ENCODE peak calls at places on chromosomes 13 and 19, in eight cellular contexts. P, K, N, C, L, A, Z and B are unnamed samples.
A peak's percentile ranks its signal among the peaks of the same experiment; 100 is the strongest.

GRCh38 chr19:13101590-13102415 is 855 bp downstream of the LYL1 start:
- DNase-seq in L (no peak), C (no peak), N (no peak), A (no peak), K (no peak), Z (no peak), P (no peak), B (no peak)

GRCh38 chr13:45859682-45860081 is 8.1 kb upstream of the SIAH3 start:
- DNase-seq in C (no peak), K (no peak), N (no peak), L (no peak), A (no peak), P (no peak), Z (no peak), B (no peak)

GRCh38 chr13:28423010-28423409 is 71.9 kb downstream of the FLT1 start:
- DNase-seq in Z (peak; percentile 12), C (no peak), K (no peak), A (peak; percentile 17), L (no peak), N (no peak), P (peak; percentile 84), B (no peak)

GRCh38 chr19:6632002-6632621 is 37.8 kb downstream of the TNFSF14 start:
- DNase-seq in N (no peak), P (peak; percentile 94), A (peak; percentile 62), K (peak; percentile 64), L (peak; percentile 80), Z (no peak), C (peak; percentile 84), B (no peak)

GRCh38 chr19:9531933-9532332 is 6.5 kb downstream of the ZNF426 start:
- DNase-seq in P (no peak), A (no peak), K (no peak), C (no peak), L (no peak), Z (no peak), N (no peak), B (no peak)

GRCh38 chr19:32238076-32238475 is 107.3 kb upstream of the ZNF507 start:
- DNase-seq in N (no peak), K (no peak), P (peak; percentile 12), Z (no peak), C (no peak), L (no peak), A (no peak), B (no peak)

GRCh38 chr13:92460479-92460878 is 766.1 kb upstream of the GPC6 start:
- DNase-seq in N (no peak), P (no peak), Z (no peak), K (no peak), L (no peak), C (peak; percentile 7), A (no peak), B (peak; percentile 4)

GRCh38 chr19:41408256-41408655 is 10.6 kb downstream of the BCKDHA start:
- DNase-seq in C (no peak), N (no peak), A (no peak), K (no peak), Z (no peak), L (no peak), P (peak; percentile 48), B (no peak)

GRCh38 chr13:74443623-74444022 is 309.4 kb upstream of the KLF12 start:
- DNase-seq in A (no peak), N (peak; percentile 37), Z (no peak), C (peak; percentile 87), K (peak; percentile 3), P (no peak), L (no peak), B (peak; percentile 68)

GRCh38 chr19:50358483-50359431 is 6.7 kb downstream of the NAPSA start:
- DNase-seq in N (no peak), Z (no peak), K (no peak), P (peak; percentile 91), C (peak; percentile 56), A (no peak), L (no peak), B (no peak)

GRCh38 chr13:62684359-62684758 is 1268.7 kb upstream of the PCDH20 start:
- DNase-seq in L (no peak), C (no peak), N (no peak), K (no peak), P (no peak), A (no peak), Z (no peak), B (no peak)

GRCh38 chr19:33603377-33603776 is 18.4 kb upstream of the CHST8 start:
- DNase-seq in N (no peak), A (no peak), P (no peak), L (no peak), Z (no peak), C (no peak), K (no peak), B (no peak)

GRCh38 chr13:111227405-111227804 is 93.0 kb upstream of the TEX29 start:
- DNase-seq in L (no peak), K (no peak), N (no peak), P (no peak), A (no peak), C (no peak), Z (no peak), B (no peak)

GRCh38 chr13:111225184-111225583 is 95.3 kb upstream of the TEX29 start:
- DNase-seq in C (no peak), A (no peak), K (no peak), N (no peak), P (no peak), Z (no peak), L (no peak), B (no peak)

GRCh38 chr13:111225810-111226546 is 94.5 kb upstream of the TEX29 start:
- DNase-seq in Z (no peak), K (no peak), N (no peak), A (no peak), C (no peak), L (no peak), P (no peak), B (no peak)

GRCh38 chr13:111230385-111230930 is 90.0 kb upstream of the TEX29 start:
- DNase-seq in C (no peak), N (no peak), A (no peak), P (no peak), L (no peak), Z (no peak), K (no peak), B (no peak)

DNA sequence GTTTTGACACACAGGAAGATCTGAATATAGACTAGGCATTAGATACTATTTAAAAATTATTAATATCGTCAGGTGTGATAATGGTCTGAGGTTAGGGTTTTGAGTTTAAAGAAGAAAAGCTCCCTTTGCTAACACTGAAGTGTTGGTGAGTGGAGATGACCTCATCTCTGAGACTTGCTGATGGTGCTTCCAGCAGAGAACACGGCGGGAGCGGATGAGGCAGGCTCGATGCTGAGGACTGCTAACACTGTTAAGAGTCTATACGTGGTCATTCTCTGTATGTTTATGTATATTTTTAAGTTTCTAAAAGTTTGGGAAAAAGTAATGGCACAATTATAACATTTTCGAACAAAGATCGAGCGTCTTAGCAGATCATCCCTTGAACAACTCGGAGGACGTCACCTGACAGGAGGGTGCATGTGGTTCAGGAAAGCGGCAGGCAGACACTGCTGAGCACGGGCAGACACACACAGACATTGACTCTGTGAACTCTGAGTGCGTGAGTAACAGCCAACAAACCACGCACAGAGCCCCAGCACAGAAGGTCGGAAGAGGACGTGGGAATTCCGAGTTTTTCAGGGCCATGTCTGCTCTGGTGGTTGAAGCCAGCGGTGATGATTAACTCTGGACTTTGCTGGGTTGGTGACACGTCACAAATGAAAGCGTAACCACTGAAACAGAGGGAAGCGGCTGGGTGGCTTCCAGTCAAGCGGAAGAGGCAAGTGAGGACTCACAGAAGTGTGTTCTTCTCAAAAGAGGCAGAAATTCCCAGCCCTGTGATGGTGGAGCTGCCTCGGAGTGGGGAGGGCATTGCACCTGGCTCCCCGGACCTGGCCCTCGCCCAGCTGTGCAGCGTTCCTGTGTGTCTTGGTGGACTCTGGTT is 91.9 kb upstream of the TEX29 start:
- DNase-seq in A (no peak), P (no peak), C (no peak), K (no peak), N (no peak), Z (peak; percentile 24), L (no peak), B (no peak)
- H3K4me3 ChIP-seq in A (no peak overlapping the region), P (no peak overlapping the region), C (no peak overlapping the region), K (no peak overlapping the region), N (no peak overlapping the region), Z (no peak overlapping the region), L (no peak overlapping the region), B (no peak overlapping the region)

GRCh38 chr19:39401549-39402416 is 4.9 kb upstream of the ZFP36 start:
- DNase-seq in C (peak; percentile 70), N (no peak), Z (peak; percentile 78), L (peak; percentile 89), A (no peak), K (no peak), P (peak; percentile 89), B (peak; percentile 72)
- H3K4me3 ChIP-seq in C (no peak overlapping the region), N (peak overlapping the region; percentile 55), Z (peak overlapping the region; percentile 11), L (peak overlapping the region; percentile 51), A (peak overlapping the region; percentile 56), K (no peak overlapping the region), P (peak overlapping the region; percentile 73), B (peak overlapping the region; percentile 40)

DNA sequence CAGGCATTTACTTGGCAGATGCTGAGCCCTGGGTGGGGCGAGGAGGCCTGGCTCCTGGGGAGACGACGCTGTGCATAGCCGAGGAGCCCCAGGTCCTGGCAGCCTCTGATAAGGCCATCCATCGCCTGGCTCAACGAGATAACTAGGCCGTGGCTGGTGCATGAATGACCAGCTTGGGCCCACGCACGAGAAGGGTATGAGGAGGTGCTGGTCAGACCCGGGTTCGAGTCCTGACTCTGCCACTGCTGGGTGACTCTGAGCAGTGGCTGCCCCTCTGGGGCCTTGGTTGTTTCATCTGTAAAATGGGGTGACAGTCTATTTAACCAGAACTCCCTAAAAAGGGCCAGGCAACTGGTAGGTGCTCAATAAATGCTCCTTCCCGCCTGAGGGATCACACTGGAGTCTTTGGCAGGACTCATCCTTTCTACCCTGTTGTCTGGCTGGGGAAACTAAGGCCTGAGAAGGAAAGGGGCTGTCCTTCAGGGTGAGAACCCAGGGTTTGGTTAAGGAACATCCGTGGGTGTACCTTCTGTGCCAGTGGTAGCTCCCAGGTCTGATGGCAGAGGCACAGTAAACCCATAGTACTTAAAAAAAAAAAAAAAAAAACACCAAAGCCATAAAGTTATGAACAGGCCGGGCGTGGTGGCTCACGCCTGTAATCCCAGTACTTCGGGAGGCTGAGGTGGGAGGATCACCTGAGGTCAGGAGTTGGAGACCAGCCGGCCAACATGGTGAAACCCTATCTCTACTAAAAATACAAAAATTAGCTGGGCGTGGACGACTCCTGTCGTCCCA is 8.1 kb upstream of the ARRDC2 start:
- DNase-seq in N (no peak), P (no peak), A (no peak), L (no peak), C (no peak), K (no peak), Z (no peak), B (no peak)
- H3K4me3 ChIP-seq in N (no peak overlapping the region), P (no peak overlapping the region), A (no peak overlapping the region), L (no peak overlapping the region), C (no peak overlapping the region), K (peak overlapping the region; percentile 89), Z (no peak overlapping the region), B (no peak overlapping the region)

DNA sequence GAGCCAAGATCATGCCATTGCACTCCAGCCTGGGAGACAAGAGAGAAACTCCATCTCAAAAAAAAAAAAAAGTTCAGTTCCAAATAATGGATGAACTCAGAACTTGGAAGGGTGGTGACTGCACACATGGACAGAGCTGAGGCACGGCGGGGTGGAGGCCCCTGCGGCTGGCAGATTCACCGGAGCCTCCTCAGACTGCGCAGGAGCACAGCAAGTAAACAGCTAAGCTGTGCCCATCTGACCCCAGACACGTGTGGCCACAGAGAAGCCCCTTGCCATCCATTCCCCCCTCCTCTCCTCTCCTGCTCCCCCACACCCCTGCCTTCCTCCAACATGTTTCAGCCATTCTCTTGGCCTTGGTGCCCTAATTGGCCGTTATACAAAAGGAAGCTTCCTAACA is 15.6 kb upstream of the PROZ start:
- DNase-seq in Z (no peak), A (no peak), P (no peak), N (no peak), K (no peak), L (no peak), C (no peak), B (no peak)
- H3K4me3 ChIP-seq in Z (no peak overlapping the region), A (no peak overlapping the region), P (no peak overlapping the region), N (no peak overlapping the region), K (no peak overlapping the region), L (no peak overlapping the region), C (no peak overlapping the region), B (no peak overlapping the region)

GRCh38 chr19:47512948-47513319 is 1.9 kb downstream of the NAPA start:
- DNase-seq in Z (no peak), K (no peak), P (no peak), L (no peak), A (no peak), C (no peak), N (no peak), B (no peak)
- H3K4me3 ChIP-seq in Z (no peak overlapping the region), K (no peak overlapping the region), P (no peak overlapping the region), L (peak overlapping the region; percentile 29), A (peak overlapping the region; percentile 86), C (peak overlapping the region; percentile 87), N (peak overlapping the region; percentile 100), B (no peak overlapping the region)